ENCODE peak calls at places on chromosome 2, in six cellular contexts. One of them, this sample, is unnamed.
A peak's percentile ranks its signal among the peaks of the same experiment; 100 is the strongest.

GRCh38 chr2:44358498-44358897 is 2.8 kb downstream of the PREPL start:
- DNase-seq in hepatocyte: no peak
- DNase-seq in WERI-Rb-1: no peak
- DNase-seq in HFFc6: no peak
- DNase-seq in osteoblast: peak; percentile 56
- DNase-seq in cardiac muscle cell: no peak
- DNase-seq in this sample: no peak

GRCh38 chr2:191316246-191316645 is 71.0 kb downstream of the MYO1B start:
- DNase-seq in WERI-Rb-1: no peak
- DNase-seq in osteoblast: no peak
- DNase-seq in HFFc6: peak; percentile 82
- DNase-seq in cardiac muscle cell: no peak
- DNase-seq in hepatocyte: no peak
- DNase-seq in this sample: no peak

GRCh38 chr2:70785137-70785911 is 5.1 kb downstream of the FIGLA start:
- DNase-seq in HFFc6: peak; percentile 22
- DNase-seq in hepatocyte: peak; percentile 52
- DNase-seq in WERI-Rb-1: peak; percentile 81
- DNase-seq in osteoblast: no peak
- DNase-seq in cardiac muscle cell: peak; percentile 52
- DNase-seq in this sample: no peak

GRCh38 chr2:228104215-228104614 is 77.3 kb downstream of the SPHKAP start:
- DNase-seq in WERI-Rb-1: no peak
- DNase-seq in hepatocyte: no peak
- DNase-seq in cardiac muscle cell: no peak
- DNase-seq in osteoblast: no peak
- DNase-seq in HFFc6: no peak
- DNase-seq in this sample: no peak

GRCh38 chr2:186590538-186591441 is 934 bp downstream of the ITGAV start:
- DNase-seq in hepatocyte: peak; percentile 47
- DNase-seq in WERI-Rb-1: peak; percentile 49
- DNase-seq in osteoblast: peak; percentile 79
- DNase-seq in HFFc6: peak; percentile 32
- DNase-seq in cardiac muscle cell: peak; percentile 64
- DNase-seq in this sample: no peak

GRCh38 chr2:205613970-205614559 is 68.2 kb upstream of the NRP2 start:
- DNase-seq in cardiac muscle cell: no peak
- DNase-seq in WERI-Rb-1: no peak
- DNase-seq in HFFc6: no peak
- DNase-seq in osteoblast: no peak
- DNase-seq in hepatocyte: no peak
- DNase-seq in this sample: no peak

GRCh38 chr2:128379021-128380005 is 60.6 kb upstream of the HS6ST1 start:
- DNase-seq in HFFc6: no peak
- DNase-seq in hepatocyte: peak; percentile 84
- DNase-seq in osteoblast: peak; percentile 94
- DNase-seq in WERI-Rb-1: no peak
- DNase-seq in cardiac muscle cell: no peak
- DNase-seq in this sample: no peak

GRCh38 chr2:138475394-138475793 is 26.2 kb upstream of the SPOPL start:
- DNase-seq in hepatocyte: no peak
- DNase-seq in WERI-Rb-1: no peak
- DNase-seq in osteoblast: no peak
- DNase-seq in HFFc6: no peak
- DNase-seq in cardiac muscle cell: no peak
- DNase-seq in this sample: no peak

GRCh38 chr2:228763600-228763999 is 507.5 kb downstream of the PID1 start:
- DNase-seq in osteoblast: no peak
- DNase-seq in WERI-Rb-1: no peak
- DNase-seq in HFFc6: no peak
- DNase-seq in hepatocyte: no peak
- DNase-seq in cardiac muscle cell: no peak
- DNase-seq in this sample: no peak

GRCh38 chr2:102027036-102027702 is 35.4 kb downstream of the IL1R2 start:
- DNase-seq in cardiac muscle cell: no peak
- DNase-seq in WERI-Rb-1: no peak
- DNase-seq in osteoblast: peak; percentile 93
- DNase-seq in hepatocyte: no peak
- DNase-seq in HFFc6: peak; percentile 69
- DNase-seq in this sample: no peak

GRCh38 chr2:202237787-202238233 is 587 bp downstream of the SUMO1 start:
- DNase-seq in hepatocyte: peak; percentile 64
- DNase-seq in WERI-Rb-1: peak; percentile 41
- DNase-seq in HFFc6: peak; percentile 55
- DNase-seq in cardiac muscle cell: peak; percentile 62
- DNase-seq in osteoblast: peak; percentile 73
- DNase-seq in this sample: no peak

GRCh38 chr2:233448565-233448964 is 94.3 kb downstream of the DGKD start:
- DNase-seq in cardiac muscle cell: no peak
- DNase-seq in HFFc6: no peak
- DNase-seq in hepatocyte: no peak
- DNase-seq in WERI-Rb-1: no peak
- DNase-seq in osteoblast: peak; percentile 44
- DNase-seq in this sample: no peak

GRCh38 chr2:154402138-154402714 is 296.3 kb upstream of the KCNJ3 start:
- DNase-seq in osteoblast: no peak
- DNase-seq in WERI-Rb-1: no peak
- DNase-seq in hepatocyte: peak; percentile 47
- DNase-seq in HFFc6: no peak
- DNase-seq in cardiac muscle cell: peak; percentile 60
- DNase-seq in this sample: no peak

GRCh38 chr2:10255189-10256030 is 47.3 kb upstream of the HPCAL1 start:
- DNase-seq in HFFc6: no peak
- DNase-seq in hepatocyte: no peak
- DNase-seq in WERI-Rb-1: no peak
- DNase-seq in cardiac muscle cell: no peak
- DNase-seq in osteoblast: peak; percentile 52
- DNase-seq in this sample: no peak

GRCh38 chr2:58427572-58428285 is 186.6 kb upstream of the FANCL start:
- DNase-seq in cardiac muscle cell: peak; percentile 78
- DNase-seq in WERI-Rb-1: peak; percentile 71
- DNase-seq in HFFc6: no peak
- DNase-seq in hepatocyte: peak; percentile 77
- DNase-seq in osteoblast: no peak
- DNase-seq in this sample: no peak

GRCh38 chr2:180208841-180209240 is 201.7 kb upstream of the CWC22 start:
- DNase-seq in hepatocyte: no peak
- DNase-seq in osteoblast: no peak
- DNase-seq in HFFc6: no peak
- DNase-seq in WERI-Rb-1: no peak
- DNase-seq in cardiac muscle cell: no peak
- DNase-seq in this sample: no peak

GRCh38 chr2:218884519-218884918 is 3.9 kb downstream of the WNT10A start:
- DNase-seq in hepatocyte: no peak
- DNase-seq in HFFc6: no peak
- DNase-seq in cardiac muscle cell: no peak
- DNase-seq in WERI-Rb-1: no peak
- DNase-seq in osteoblast: peak; percentile 88
- DNase-seq in this sample: no peak

GRCh38 chr2:24199968-24200590 is 25.2 kb downstream of the FAM228A start:
- DNase-seq in cardiac muscle cell: no peak
- DNase-seq in HFFc6: no peak
- DNase-seq in osteoblast: no peak
- DNase-seq in WERI-Rb-1: no peak
- DNase-seq in hepatocyte: no peak
- DNase-seq in this sample: no peak

GRCh38 chr2:216082388-216082733 is 642 bp downstream of the TMEM169 start:
- DNase-seq in hepatocyte: no peak
- DNase-seq in HFFc6: no peak
- DNase-seq in WERI-Rb-1: no peak
- DNase-seq in cardiac muscle cell: no peak
- DNase-seq in osteoblast: no peak
- DNase-seq in this sample: no peak

DNA sequence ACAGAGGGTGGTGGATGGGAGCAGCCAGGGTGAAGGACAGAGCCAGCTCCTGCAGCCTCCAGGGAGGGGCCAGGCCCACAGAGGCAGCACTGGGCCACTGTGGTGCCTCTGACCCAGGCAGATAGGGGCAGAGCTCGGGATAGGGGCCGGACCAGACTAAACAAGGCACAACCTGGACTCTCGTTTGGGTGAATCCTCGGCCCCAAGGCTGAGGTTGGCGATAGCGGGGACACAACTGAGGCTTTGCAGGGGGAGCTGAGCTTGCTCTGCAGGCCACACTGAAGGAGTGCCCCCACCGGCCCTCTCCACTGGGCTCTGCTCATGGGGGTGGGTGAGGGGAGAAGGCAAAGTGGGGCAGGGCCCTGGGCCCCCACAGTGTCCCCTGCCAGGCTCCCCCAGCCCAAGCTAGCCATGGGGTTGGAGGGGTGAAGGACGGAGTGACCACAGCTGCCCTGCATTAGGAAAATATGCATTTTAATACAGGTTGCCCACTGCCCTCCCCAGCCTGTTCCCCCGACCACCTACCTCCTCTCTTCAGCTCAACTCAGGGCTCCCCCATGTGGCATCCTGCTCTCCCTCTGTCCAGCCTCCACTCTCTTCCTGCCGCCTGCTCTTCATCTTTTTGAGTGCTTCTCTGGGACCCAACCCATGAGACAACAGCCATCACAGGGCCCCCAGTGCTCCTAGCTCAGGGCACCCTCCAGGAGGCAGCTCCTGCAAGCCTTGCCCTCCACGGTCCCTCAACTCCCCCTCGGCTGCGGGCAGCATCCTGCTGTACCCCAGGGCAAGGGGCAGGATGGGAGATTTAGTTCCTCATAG is 152.8 kb downstream of the INHBB start:
- DNase-seq in cardiac muscle cell: no peak
- DNase-seq in HFFc6: no peak
- DNase-seq in hepatocyte: no peak
- DNase-seq in WERI-Rb-1: no peak
- DNase-seq in osteoblast: no peak
- DNase-seq in this sample: no peak
- TF ChIP-seq CTCF in cardiac muscle cell: no peak
- TF ChIP-seq CTCF in HFFc6: no peak
- TF ChIP-seq CTCF in hepatocyte: no peak
- TF ChIP-seq CTCF in WERI-Rb-1: no peak
- TF ChIP-seq CTCF in osteoblast: no peak
- TF ChIP-seq CTCF in this sample: no peak

DNA sequence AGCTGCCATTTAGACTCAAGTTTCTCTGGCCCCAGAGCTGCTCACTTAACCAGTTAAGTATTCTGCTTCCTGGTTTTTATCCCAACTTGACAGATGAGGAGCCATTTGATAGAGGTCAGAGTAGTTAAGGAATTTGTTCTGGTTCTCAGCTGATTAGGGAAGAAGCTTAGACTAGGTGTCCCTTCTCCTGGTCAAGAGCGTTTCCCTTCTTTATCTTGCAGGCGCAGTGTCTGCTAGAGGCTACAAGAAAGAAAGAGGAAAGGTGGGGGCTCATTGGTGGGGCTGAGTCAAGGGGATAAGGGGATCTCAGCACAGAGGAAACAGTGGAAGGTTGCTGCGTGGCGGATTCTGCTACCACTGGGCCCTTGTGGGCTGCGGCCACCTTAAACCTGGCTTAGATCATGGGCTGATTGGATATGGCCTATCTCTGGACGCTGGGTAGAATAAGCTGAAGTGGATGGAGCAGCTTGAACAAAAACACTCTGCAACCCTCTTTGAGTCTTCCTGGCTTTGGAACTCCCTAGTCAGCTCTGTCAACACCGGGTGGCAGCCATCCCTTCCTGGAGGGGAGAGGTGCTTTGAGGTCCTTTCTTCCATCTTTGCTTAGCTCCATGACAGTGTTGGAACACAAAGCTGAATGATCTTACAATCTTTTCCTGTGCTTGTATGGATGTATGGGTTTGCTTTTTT is 70.8 kb downstream of the QPCT start:
- DNase-seq in osteoblast: peak; percentile 15
- DNase-seq in HFFc6: peak; percentile 28
- DNase-seq in hepatocyte: peak; percentile 17
- DNase-seq in cardiac muscle cell: peak; percentile 62
- DNase-seq in WERI-Rb-1: peak; percentile 69
- DNase-seq in this sample: no peak
- TF ChIP-seq CTCF in osteoblast: peak; percentile 43
- TF ChIP-seq CTCF in HFFc6: peak; percentile 58
- TF ChIP-seq CTCF in hepatocyte: no peak
- TF ChIP-seq CTCF in cardiac muscle cell: peak; percentile 20
- TF ChIP-seq CTCF in WERI-Rb-1: peak; percentile 53
- TF ChIP-seq CTCF in this sample: no peak

DNA sequence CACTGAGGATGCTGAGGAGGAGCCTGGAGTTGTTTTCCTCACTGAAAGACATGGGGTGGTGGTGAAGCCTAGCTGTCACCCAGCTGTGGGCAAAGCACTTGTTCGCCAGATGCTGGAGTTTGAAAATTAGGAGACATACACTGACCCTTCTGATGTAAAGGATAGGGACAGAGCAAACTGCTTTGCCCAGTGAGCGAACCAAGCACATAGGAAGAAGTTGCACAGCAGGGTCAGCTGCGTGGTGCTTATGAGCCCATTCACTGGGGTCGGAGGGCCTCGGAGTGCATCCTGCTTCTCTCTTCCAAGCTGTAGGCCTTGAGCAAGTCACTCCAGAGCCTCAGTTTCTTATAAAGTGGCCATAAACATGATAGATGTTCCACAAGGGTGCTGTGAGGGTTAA is 50.9 kb downstream of the HK2 start:
- DNase-seq in hepatocyte: no peak
- DNase-seq in HFFc6: no peak
- DNase-seq in osteoblast: no peak
- DNase-seq in cardiac muscle cell: no peak
- DNase-seq in WERI-Rb-1: no peak
- DNase-seq in this sample: no peak
- TF ChIP-seq CTCF in hepatocyte: no peak
- TF ChIP-seq CTCF in HFFc6: no peak
- TF ChIP-seq CTCF in osteoblast: no peak
- TF ChIP-seq CTCF in cardiac muscle cell: no peak
- TF ChIP-seq CTCF in WERI-Rb-1: no peak
- TF ChIP-seq CTCF in this sample: no peak

GRCh38 chr2:63594622-63595021 is 5.9 kb downstream of the MDH1 start:
- DNase-seq in hepatocyte: no peak
- DNase-seq in WERI-Rb-1: no peak
- DNase-seq in cardiac muscle cell: no peak
- DNase-seq in HFFc6: no peak
- DNase-seq in osteoblast: no peak
- DNase-seq in this sample: no peak
- TF ChIP-seq CTCF in hepatocyte: no peak
- TF ChIP-seq CTCF in WERI-Rb-1: no peak
- TF ChIP-seq CTCF in cardiac muscle cell: no peak
- TF ChIP-seq CTCF in HFFc6: no peak
- TF ChIP-seq CTCF in osteoblast: peak; percentile 10
- TF ChIP-seq CTCF in this sample: no peak